ENCODE peak calls at places on chromosomes 1 and 21, in four cellular contexts. X is MCF 10A, H is AG09319, G is GM13977. L is an unnamed sample.

GRCh38 chr21:40177979-40178378 is 310.7 kb downstream of the PCP4 start:
- DNase-seq in H (no peak), G (no peak), X (no peak), L (no peak)

GRCh38 chr1:1324084-1324523 is 356 bp downstream of the INTS11 start:
- DNase-seq in H (no peak), X (no peak), G (no peak), L (no peak)

GRCh38 chr1:11924334-11925195 is 1.7 kb downstream of the KIAA2013 start:
- DNase-seq in G (peak; percentile 66), H (no peak), X (no peak), L (no peak)

GRCh38 chr1:23249785-23250184 is 32.5 kb upstream of the HTR1D start:
- DNase-seq in H (no peak), X (no peak), G (no peak), L (no peak)

GRCh38 chr1:198278922-198279321 is 122.1 kb downstream of the NEK7 start:
- DNase-seq in X (no peak), G (no peak), H (no peak), L (no peak)

GRCh38 chr1:206923009-206923960 is 1.5 kb upstream of the FCMR start:
- DNase-seq in H (no peak), X (no peak), G (peak; percentile 66), L (no peak)

GRCh38 chr1:1602941-1603506 is 3.1 kb upstream of the FNDC10 start:
- DNase-seq in G (no peak), H (no peak), X (no peak), L (no peak)

GRCh38 chr1:99570486-99571089 is 75.3 kb upstream of the PALMD start:
- DNase-seq in X (no peak), G (no peak), H (no peak), L (no peak)

GRCh38 chr1:20921285-20921684 is 134.2 kb upstream of the HP1BP3 start:
- DNase-seq in G (no peak), H (no peak), X (no peak), L (no peak)

GRCh38 chr1:28326505-28326904 is 2.3 kb upstream of the MED18 start:
- DNase-seq in H (no peak), X (no peak), G (no peak), L (no peak)

GRCh38 chr1:208604295-208604694 is 360.1 kb upstream of the PLXNA2 start:
- DNase-seq in X (peak; percentile 79), G (peak; percentile 42), H (no peak), L (no peak)

GRCh38 chr21:45981641-45982255 is at the start of gene COL6A1:
- DNase-seq in H (no peak), X (no peak), G (peak; percentile 76), L (peak; percentile 85)

GRCh38 chr1:56223962-56224361 is 355.4 kb downstream of the PLPP3 start:
- DNase-seq in H (no peak), X (no peak), G (no peak), L (no peak)

GRCh38 chr1:246602194-246602593 is 35.9 kb downstream of the CNST start:
- DNase-seq in G (no peak), H (no peak), X (no peak), L (no peak)

GRCh38 chr1:156412653-156413309 is 43.8 kb downstream of the RHBG start:
- DNase-seq in G (no peak), H (no peak), X (no peak), L (no peak)

GRCh38 chr1:119773711-119774241 is 5.1 kb upstream of the HMGCS2 start:
- DNase-seq in G (no peak), H (peak; percentile 25), X (peak; percentile 17), L (no peak)

GRCh38 chr21:43209575-43210453 is 41.0 kb downstream of the CRYAA start:
- DNase-seq in X (peak; percentile 82), H (no peak), G (no peak), L (no peak)

GRCh38 chr1:197614916-197615692 is 160.2 kb downstream of the DENND1B start:
- DNase-seq in G (no peak), X (peak; percentile 67), H (no peak), L (peak; percentile 44)

GRCh38 chr21:40404319-40404906 is 442.5 kb downstream of the DSCAM start:
- DNase-seq in H (no peak), G (no peak), X (no peak), L (no peak)

GRCh38 chr1:115807723-115808122 is 33.2 kb downstream of the NHLH2 start:
- DNase-seq in H (peak; percentile 56), G (no peak), X (peak; percentile 82), L (no peak)

GRCh38 chr21:33388188-33388587 is 15.0 kb upstream of the IFNGR2 start:
- DNase-seq in X (no peak), H (no peak), G (no peak), L (no peak)

GRCh38 chr21:33390479-33390878 is 12.7 kb upstream of the IFNGR2 start:
- DNase-seq in X (no peak), G (no peak), H (no peak), L (no peak)

GRCh38 chr21:33384851-33385331 is 18.3 kb upstream of the IFNGR2 start:
- DNase-seq in H (no peak), G (no peak), X (no peak), L (no peak)

GRCh38 chr21:33383056-33383888 is 19.9 kb upstream of the IFNGR2 start:
- DNase-seq in H (no peak), G (peak; percentile 64), X (peak; percentile 97), L (no peak)

GRCh38 chr21:33386222-33386784 is 16.9 kb upstream of the IFNGR2 start:
- DNase-seq in X (no peak), G (no peak), H (no peak), L (no peak)
- TF ChIP-seq CTCF in X (no peak), G (peak; percentile 25), H (peak; percentile 5), L (no peak)

GRCh38 chr1:234619071-234619480 is 9.1 kb upstream of the IRF2BP2 start:
- DNase-seq in G (no peak), H (no peak), X (peak; percentile 47), L (no peak)

GRCh38 chr1:234616644-234617043 is 6.7 kb upstream of the IRF2BP2 start:
- DNase-seq in G (no peak), H (no peak), X (no peak), L (no peak)

GRCh38 chr1:234617986-234618725 is 8.2 kb upstream of the IRF2BP2 start:
- DNase-seq in X (peak; percentile 98), G (no peak), H (peak; percentile 88), L (no peak)

GRCh38 chr1:234618726-234619049 is 8.7 kb upstream of the IRF2BP2 start:
- DNase-seq in G (no peak), X (no peak), H (no peak), L (no peak)

GRCh38 chr1:234617135-234617985 is 7.4 kb upstream of the IRF2BP2 start:
- DNase-seq in G (no peak), H (no peak), X (peak; percentile 80), L (no peak)
- TF ChIP-seq CTCF in G (peak; percentile 27), H (peak; percentile 8), X (peak; percentile 28), L (peak; percentile 23)

DNA sequence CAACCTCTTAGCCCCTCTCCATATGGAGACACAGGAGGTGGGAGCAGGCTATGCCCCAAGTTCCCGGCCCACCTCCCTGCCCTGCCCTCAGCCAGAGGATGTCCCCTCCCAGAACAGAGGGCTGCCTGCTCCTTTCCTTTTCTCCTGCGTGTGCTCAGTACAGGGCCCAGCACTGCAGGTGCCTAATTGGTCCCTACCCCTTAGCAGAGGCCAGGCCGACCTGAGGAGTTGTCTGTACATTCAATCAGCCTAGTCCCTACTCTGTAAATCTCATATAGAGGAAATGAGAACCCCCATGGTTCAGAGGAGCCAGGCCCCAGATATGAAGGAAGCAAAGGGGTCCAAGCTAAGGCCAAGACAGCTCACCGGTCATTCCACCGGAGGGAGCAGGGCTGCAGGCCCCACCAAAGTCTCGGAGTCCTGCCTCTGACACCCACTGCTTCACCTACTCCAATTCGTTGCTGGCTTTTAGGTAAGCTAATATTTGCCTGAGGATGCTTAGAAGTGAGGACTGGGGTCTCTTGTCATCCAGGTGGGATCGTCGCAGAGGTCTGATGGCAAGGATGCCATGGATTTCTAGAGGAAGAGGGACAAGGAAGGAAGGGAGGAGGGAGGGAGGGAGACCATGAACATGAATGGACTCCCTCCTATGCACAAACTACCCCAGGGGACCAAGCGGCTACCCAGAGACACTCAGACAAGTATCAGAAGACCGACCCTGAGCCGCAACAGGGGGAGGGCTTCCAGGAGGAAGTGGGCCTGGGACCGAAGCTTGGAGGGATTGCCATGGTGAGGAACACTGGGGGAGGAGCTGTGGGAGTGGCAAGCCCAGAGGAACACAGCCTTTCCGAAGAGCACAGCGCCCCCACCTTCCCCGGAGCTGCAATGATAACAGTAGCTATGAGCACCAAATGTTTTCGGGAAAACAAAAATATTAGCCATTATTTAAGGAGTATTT is 30.4 kb upstream of the FOXO6 start:
- DNase-seq in X (no peak), H (no peak), G (no peak), L (no peak)
- TF ChIP-seq CTCF in X (no peak), H (no peak), G (no peak), L (no peak)

GRCh38 chr1:172320723-172321122 is 99.8 kb upstream of the C1orf105 start:
- DNase-seq in H (no peak), G (no peak), X (no peak), L (no peak)
- TF ChIP-seq CTCF in H (no peak), G (no peak), X (no peak), L (no peak)

DNA sequence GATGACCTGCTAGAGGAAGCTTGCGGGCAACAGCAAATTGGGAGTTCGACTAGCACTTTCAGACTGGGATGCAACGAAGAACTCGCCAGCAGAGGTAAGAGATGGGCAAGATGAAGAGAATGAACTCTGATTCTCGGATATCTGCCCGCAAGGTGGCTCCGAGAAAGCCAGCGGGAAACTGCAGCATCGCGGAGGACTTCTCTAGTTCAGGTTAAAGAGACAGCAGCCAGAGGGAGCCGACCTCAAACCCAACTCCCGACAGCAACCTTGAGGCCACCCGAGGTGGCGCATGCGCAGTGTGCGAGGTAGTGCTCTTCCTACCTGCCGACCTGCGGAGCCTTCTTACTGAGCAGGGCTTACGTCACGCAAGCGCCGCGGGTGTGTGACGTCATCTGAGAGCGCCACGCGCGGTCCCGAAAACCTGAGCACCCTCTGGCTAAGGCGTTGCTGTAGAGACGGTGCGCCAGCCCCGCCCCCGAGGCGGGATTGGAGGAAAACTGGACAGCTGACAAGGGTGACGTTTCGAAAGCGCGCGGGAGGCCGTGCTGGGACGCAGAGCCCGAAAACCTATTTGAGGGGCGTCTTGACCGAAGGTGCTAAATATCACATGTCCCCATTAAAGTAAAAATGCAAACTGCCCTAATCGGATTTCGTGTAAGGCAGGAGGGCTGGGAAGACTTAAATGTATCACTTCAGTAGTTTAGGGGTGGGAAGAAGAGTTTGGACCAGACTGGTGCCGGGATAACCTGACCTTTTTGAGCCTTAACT is 110.5 kb upstream of the SLC25A33 start:
- DNase-seq in X (peak; percentile 97), G (peak; percentile 95), H (peak; percentile 95), L (peak; percentile 99)
- TF ChIP-seq CTCF in X (no peak), G (no peak), H (peak; percentile 14), L (no peak)

GRCh38 chr1:154325583-154326545 is 539 bp downstream of the ATP8B2 start:
- DNase-seq in G (peak; percentile 47), X (peak; percentile 77), H (peak; percentile 77), L (peak; percentile 89)
- TF ChIP-seq CTCF in G (peak; percentile 25), X (peak; percentile 76), H (peak; percentile 78), L (peak; percentile 81)

GRCh38 chr1:17759114-17759513 is 4.0 kb downstream of the ACTL8 start:
- DNase-seq in G (no peak), H (no peak), X (no peak), L (peak; percentile 52)
- TF ChIP-seq CTCF in G (peak; percentile 30), H (peak; percentile 7), X (no peak), L (peak; percentile 59)